ENCODE peak calls at places on chromosomes 3 and 15, in seven cellular contexts. T is HT1080, Y is RPMI7951, P is HTR-8/SVneo, J is transverse colon, K is RWPE1, G is COLO829. Q is an unnamed sample.
A peak's percentile ranks its signal among the peaks of the same experiment; 100 is the strongest.

GRCh38 chr15:63905131-63905530 is 71.4 kb upstream of the HERC1 start:
- DNase-seq in T (no peak), Y (no peak), P (no peak), J (no peak), K (no peak), G (no peak), Q (no peak)

GRCh38 chr3:40079203-40079844 is 230.2 kb upstream of the EIF1B start:
- DNase-seq in T (no peak), Y (no peak), P (no peak), J (no peak), K (no peak), G (no peak), Q (no peak)

GRCh38 chr3:42846682-42847522 is 28.8 kb downstream of the CYP8B1 start:
- DNase-seq in T (no peak), Y (no peak), P (no peak), J (peak; percentile 26), K (no peak), G (no peak), Q (peak; percentile 58)

GRCh38 chr15:101327147-101327740 is 32.2 kb upstream of the SNRPA1 start:
- DNase-seq in T (no peak), Y (no peak), P (no peak), J (no peak), K (no peak), G (no peak), Q (no peak)

GRCh38 chr3:183158552-183159006 is 4.0 kb downstream of the LAMP3 start:
- DNase-seq in T (peak; percentile 79), Y (peak; percentile 44), P (peak; percentile 54), J (no peak), K (peak; percentile 64), G (peak; percentile 92), Q (no peak)

GRCh38 chr3:120445654-120446053 is 5.1 kb downstream of the FSTL1 start:
- DNase-seq in T (no peak), Y (no peak), P (no peak), J (no peak), K (no peak), G (no peak), Q (no peak)

GRCh38 chr3:124007186-124007585 is 15.3 kb upstream of the ROPN1 start:
- DNase-seq in T (peak; percentile 47), Y (peak; percentile 88), P (no peak), J (no peak), K (no peak), G (no peak), Q (no peak)

GRCh38 chr3:114213669-114214541 is 23.5 kb downstream of the ZNF80 start:
- DNase-seq in T (peak; percentile 85), Y (peak; percentile 79), P (peak; percentile 34), J (peak; percentile 19), K (peak; percentile 11), G (peak; percentile 35), Q (no peak)

GRCh38 chr3:196650740-196651311 is 11.3 kb downstream of the NRROS start:
- DNase-seq in T (peak; percentile 99), Y (peak; percentile 98), P (peak; percentile 97), J (no peak), K (peak; percentile 95), G (peak; percentile 98), Q (no peak)

GRCh38 chr3:114394551-114394950 is 100.7 kb downstream of the TIGIT start:
- DNase-seq in T (no peak), Y (no peak), P (no peak), J (no peak), K (no peak), G (no peak), Q (no peak)

GRCh38 chr3:117411991-117412390 is 702.4 kb downstream of the TUSC7 start:
- DNase-seq in T (no peak), Y (no peak), P (no peak), J (no peak), K (no peak), G (no peak), Q (no peak)

GRCh38 chr3:113947372-113948014 is at the start of gene ZDHHC23:
- DNase-seq in T (peak; percentile 66), Y (peak; percentile 64), P (peak; percentile 53), J (peak; percentile 91), K (peak; percentile 73), G (peak; percentile 27), Q (peak; percentile 88)

GRCh38 chr3:196585044-196585757 is 16.7 kb downstream of the FBXO45 start:
- DNase-seq in T (no peak), Y (no peak), P (no peak), J (no peak), K (no peak), G (no peak), Q (no peak)

GRCh38 chr3:25863560-25863959 is 73.7 kb downstream of the OXSM start:
- DNase-seq in T (no peak), Y (no peak), P (no peak), J (no peak), K (no peak), G (no peak), Q (no peak)

GRCh38 chr3:98564282-98565005 is 29.0 kb downstream of the CPOX start:
- DNase-seq in T (no peak), Y (no peak), P (no peak), J (no peak), K (no peak), G (no peak), Q (no peak)

GRCh38 chr3:129063091-129063640 is 2.6 kb downstream of the GP9 start:
- DNase-seq in T (no peak), Y (no peak), P (no peak), J (no peak), K (no peak), G (no peak), Q (no peak)

GRCh38 chr15:70528816-70529215 is 234.5 kb downstream of the UACA start:
- DNase-seq in T (no peak), Y (no peak), P (no peak), J (no peak), K (no peak), G (no peak), Q (no peak)

GRCh38 chr3:66557166-66557565 is 56.3 kb upstream of the LRIG1 start:
- DNase-seq in T (no peak), Y (no peak), P (no peak), J (no peak), K (no peak), G (no peak), Q (no peak)